ENCODE peak calls at places on chromosomes 16 and 17, in nine cellular contexts. A is HFFc6, H is astrocyte of the cerebellum, J is RWPE1, P is right atrium auricular region, C is tibial artery, D is AG10803, O is uterus, V is fibroblast of mammary gland. Z is an unnamed sample.

GRCh38 chr17:36755586-36755985 is 154.2 kb downstream of the MRM1 start:
- DNase-seq in A (no peak), H (no peak), J (no peak), P (no peak), C (no peak), D (no peak), O (no peak), V (peak; percentile 4), Z (peak; percentile 31)

GRCh38 chr17:4635823-4636375 is 5.6 kb downstream of the ALOX15 start:
- DNase-seq in A (no peak), H (no peak), J (no peak), P (no peak), C (no peak), D (no peak), O (no peak), V (no peak), Z (no peak)

GRCh38 chr17:21125862-21126261 is 902 bp upstream of the DHRS7B start:
- DNase-seq in A (no peak), H (no peak), J (no peak), P (no peak), C (no peak), D (no peak), O (no peak), V (no peak), Z (no peak)

GRCh38 chr16:2964416-2965223 is 545 bp downstream of the KREMEN2 start:
- DNase-seq in A (no peak), H (no peak), J (peak; percentile 93), P (no peak), C (no peak), D (no peak), O (no peak), V (no peak), Z (no peak)

GRCh38 chr16:85750021-85750826 is 672 bp downstream of the C16orf74 start:
- DNase-seq in A (peak; percentile 37), H (no peak), J (peak; percentile 44), P (no peak), C (no peak), D (peak; percentile 37), O (peak; percentile 40), V (no peak), Z (no peak)

GRCh38 chr16:87832759-87833502 is 36.4 kb downstream of the SLC7A5 start:
- DNase-seq in A (no peak), H (no peak), J (no peak), P (no peak), C (no peak), D (no peak), O (no peak), V (no peak), Z (no peak)

GRCh38 chr16:85111184-85111583 is 1.1 kb downstream of the CIBAR2 start:
- DNase-seq in A (no peak), H (no peak), J (no peak), P (no peak), C (no peak), D (no peak), O (no peak), V (no peak), Z (no peak)

GRCh38 chr16:65306722-65307121 is 184.9 kb upstream of the CDH11 start:
- DNase-seq in A (no peak), H (no peak), J (no peak), P (no peak), C (no peak), D (no peak), O (no peak), V (no peak), Z (no peak)

GRCh38 chr17:61325382-61326073 is 74.1 kb upstream of the TBX2 start:
- DNase-seq in A (peak; percentile 82), H (no peak), J (no peak), P (no peak), C (no peak), D (peak; percentile 41), O (no peak), V (peak; percentile 93), Z (no peak)

GRCh38 chr17:64707077-64707591 is 45.0 kb upstream of the SMURF2 start:
- DNase-seq in A (peak; percentile 99), H (peak; percentile 96), J (peak; percentile 98), P (peak; percentile 96), C (peak; percentile 93), D (peak; percentile 99), O (peak; percentile 79), V (peak; percentile 99), Z (peak; percentile 86)

GRCh38 chr16:10181196-10182162 is 749 bp downstream of the GRIN2A start:
- DNase-seq in A (peak; percentile 25), H (peak; percentile 40), J (peak; percentile 64), P (peak; percentile 11), C (peak; percentile 74), D (peak; percentile 56), O (peak; percentile 60), V (peak; percentile 64), Z (peak; percentile 52)

GRCh38 chr17:9121186-9121820 is 100.0 kb downstream of the NTN1 start:
- DNase-seq in A (no peak), H (no peak), J (no peak), P (no peak), C (peak; percentile 49), D (no peak), O (no peak), V (no peak), Z (no peak)

GRCh38 chr17:9116861-9117568 is 95.7 kb downstream of the NTN1 start:
- DNase-seq in A (no peak), H (no peak), J (no peak), P (no peak), C (peak; percentile 60), D (no peak), O (no peak), V (no peak), Z (no peak)

GRCh38 chr17:9123594-9124553 is 102.6 kb downstream of the NTN1 start:
- DNase-seq in A (no peak), H (no peak), J (no peak), P (no peak), C (peak; percentile 70), D (no peak), O (no peak), V (no peak), Z (no peak)

GRCh38 chr17:9124554-9124935 is 103.2 kb downstream of the NTN1 start:
- DNase-seq in A (no peak), H (no peak), J (no peak), P (no peak), C (no peak), D (no peak), O (no peak), V (no peak), Z (no peak)

GRCh38 chr17:9120471-9120870 is 99.2 kb downstream of the NTN1 start:
- DNase-seq in A (no peak), H (no peak), J (no peak), P (no peak), C (peak; percentile 61), D (no peak), O (no peak), V (no peak), Z (no peak)
- TF ChIP-seq CTCF in A (no peak), H (peak; percentile 28), J (no peak), P (no peak), C (peak; percentile 29), D (peak; percentile 13), O (no peak), V (peak; percentile 38), Z (no peak)

GRCh38 chr17:48470388-48471034 is 40.5 kb upstream of the SKAP1 start:
- DNase-seq in A (peak; percentile 38), H (no peak), J (no peak), P (no peak), C (no peak), D (peak; percentile 81), O (no peak), V (peak; percentile 63), Z (no peak)
- TF ChIP-seq CTCF in A (peak; percentile 34), H (peak; percentile 23), J (no peak), P (no peak), C (no peak), D (peak; percentile 46), O (no peak), V (no peak), Z (no peak)

GRCh38 chr16:1332618-1333148 is 762 bp upstream of the BAIAP3 start:
- DNase-seq in A (no peak), H (no peak), J (no peak), P (no peak), C (no peak), D (no peak), O (no peak), V (no peak), Z (no peak)
- TF ChIP-seq CTCF in A (no peak), H (no peak), J (no peak), P (no peak), C (no peak), D (no peak), O (no peak), V (no peak), Z (no peak)

GRCh38 chr16:73217654-73218053 is 169.7 kb upstream of the ZFHX3 start:
- DNase-seq in A (no peak), H (no peak), J (no peak), P (no peak), C (no peak), D (no peak), O (no peak), V (no peak), Z (no peak)

GRCh38 chr16:73215482-73216377 is 167.8 kb upstream of the ZFHX3 start:
- DNase-seq in A (peak; percentile 77), H (no peak), J (no peak), P (no peak), C (no peak), D (no peak), O (no peak), V (peak; percentile 97), Z (no peak)

GRCh38 chr16:73214825-73215481 is 167.0 kb upstream of the ZFHX3 start:
- DNase-seq in A (peak; percentile 97), H (peak; percentile 68), J (no peak), P (no peak), C (no peak), D (peak; percentile 100), O (peak; percentile 24), V (peak; percentile 98), Z (no peak)

GRCh38 chr16:73216932-73217331 is 169.0 kb upstream of the ZFHX3 start:
- DNase-seq in A (peak; percentile 14), H (no peak), J (no peak), P (no peak), C (no peak), D (no peak), O (no peak), V (peak; percentile 54), Z (no peak)

GRCh38 chr16:73219176-73219575 is 171.2 kb upstream of the ZFHX3 start:
- DNase-seq in A (no peak), H (no peak), J (no peak), P (no peak), C (no peak), D (no peak), O (no peak), V (no peak), Z (no peak)
- TF ChIP-seq CTCF in A (peak; percentile 65), H (no peak), J (no peak), P (no peak), C (no peak), D (peak; percentile 33), O (no peak), V (peak; percentile 22), Z (no peak)

GRCh38 chr17:49574283-49574892 is 1.3 kb upstream of the NXPH3 start:
- DNase-seq in A (no peak), H (no peak), J (no peak), P (no peak), C (peak; percentile 78), D (no peak), O (peak; percentile 47), V (no peak), Z (no peak)
- TF ChIP-seq CTCF in A (no peak), H (no peak), J (no peak), P (no peak), C (no peak), D (no peak), O (no peak), V (no peak), Z (no peak)

GRCh38 chr17:67272312-67273050 is 27.5 kb upstream of the HELZ start:
- DNase-seq in A (no peak), H (no peak), J (no peak), P (no peak), C (no peak), D (no peak), O (no peak), V (no peak), Z (no peak)
- TF ChIP-seq CTCF in A (peak; percentile 67), H (peak; percentile 38), J (no peak), P (no peak), C (no peak), D (peak; percentile 34), O (no peak), V (peak; percentile 40), Z (no peak)